ENCODE peak calls at places on chromosomes 16 and 17, in four cellular contexts. I, B, D and O are unnamed samples.

GRCh38 chr17:77010667-77011066 is 130.1 kb upstream of the SEC14L1 start:
- DNase-seq in I (no peak), B (no peak), D (no peak), O (no peak)

GRCh38 chr17:27627514-27627913 is 3.5 kb upstream of the LGALS9 start:
- DNase-seq in I (no peak), B (no peak), D (no peak), O (no peak)

GRCh38 chr16:69253796-69254426 is 57.2 kb upstream of the VPS4A start:
- DNase-seq in I (no peak), B (no peak), D (no peak), O (no peak)

GRCh38 chr17:59842901-59843652 is 49.7 kb downstream of the TUBD1 start:
- DNase-seq in I (no peak), B (peak; percentile 80), D (peak; percentile 33), O (no peak)

GRCh38 chr16:1261131-1261917 is 5.5 kb downstream of the TPSD1 start:
- DNase-seq in I (no peak), B (no peak), D (no peak), O (no peak)

GRCh38 chr16:10575506-10576130 is 4.8 kb downstream of the EMP2 start:
- DNase-seq in I (no peak), B (no peak), D (no peak), O (no peak)

GRCh38 chr17:61251939-61252865 is 147.4 kb upstream of the TBX2 start:
- DNase-seq in I (peak; percentile 97), B (no peak), D (no peak), O (no peak)

GRCh38 chr17:75067856-75068255 is 19.9 kb upstream of the SLC16A5 start:
- DNase-seq in I (peak; percentile 57), B (no peak), D (no peak), O (no peak)

GRCh38 chr17:75878174-75878998 is at the start of gene TRIM47:
- DNase-seq in I (no peak), B (no peak), D (peak; percentile 82), O (no peak)

GRCh38 chr17:60863892-60864673 is 186.4 kb downstream of the BCAS3 start:
- DNase-seq in I (peak; percentile 31), B (no peak), D (no peak), O (no peak)

GRCh38 chr17:56653877-56654276 is 60.4 kb downstream of the NOG start:
- DNase-seq in I (peak; percentile 65), B (peak; percentile 26), D (peak; percentile 15), O (no peak)

GRCh38 chr16:68408428-68408827 is 39.9 kb downstream of the SMPD3 start:
- DNase-seq in I (no peak), B (no peak), D (no peak), O (no peak)

GRCh38 chr17:64162575-64162974 is 32.6 kb upstream of the ERN1 start:
- DNase-seq in I (no peak), B (no peak), D (no peak), O (no peak)

GRCh38 chr17:55609737-55610201 is 98.5 kb upstream of the SMIM36 start:
- DNase-seq in I (no peak), B (no peak), D (no peak), O (no peak)

GRCh38 chr16:52597073-52597771 is 50.3 kb upstream of the TOX3 start:
- DNase-seq in I (no peak), B (no peak), D (no peak), O (no peak)

GRCh38 chr17:58516644-58517377 is 2.4 kb upstream of the MTMR4 start:
- DNase-seq in I (no peak), B (no peak), D (no peak), O (no peak)

GRCh38 chr16:89024546-89024945 is 47.5 kb upstream of the CBFA2T3 start:
- DNase-seq in I (no peak), B (no peak), D (no peak), O (no peak)

GRCh38 chr17:73528679-73529078 is 115.6 kb downstream of the SDK2 start:
- DNase-seq in I (no peak), B (no peak), D (no peak), O (no peak)

GRCh38 chr17:67212716-67213417 is 32.1 kb downstream of the HELZ start:
- DNase-seq in I (peak; percentile 60), B (no peak), D (no peak), O (no peak)

GRCh38 chr17:28038802-28039600 is 3.5 kb upstream of the NLK start:
- DNase-seq in I (no peak), B (no peak), D (no peak), O (no peak)

GRCh38 chr17:19549746-19550623 is 16.3 kb downstream of the SLC47A1 start:
- DNase-seq in I (no peak), B (no peak), D (no peak), O (no peak)

GRCh38 chr17:68775338-68775737 is 174.2 kb upstream of the FAM20A start:
- DNase-seq in I (no peak), B (no peak), D (no peak), O (no peak)

GRCh38 chr17:63452979-63453551 is 7.0 kb upstream of the CYB561 start:
- DNase-seq in I (no peak), B (no peak), D (no peak), O (no peak)

GRCh38 chr17:82848022-82848592 is 8.3 kb upstream of the ZNF750 start:
- DNase-seq in I (no peak), B (no peak), D (no peak), O (no peak)

GRCh38 chr17:560379-560935 is 154.2 kb downstream of the VPS53 start:
- DNase-seq in I (no peak), B (no peak), D (no peak), O (no peak)

GRCh38 chr17:82767041-82767754 is 15.3 kb downstream of the TBCD start:
- DNase-seq in I (peak; percentile 68), B (no peak), D (peak; percentile 58), O (no peak)

GRCh38 chr17:72654746-72655145 is 437.7 kb downstream of the SLC39A11 start:
- DNase-seq in I (no peak), B (no peak), D (no peak), O (no peak)

GRCh38 chr17:39209317-39210092 is 9.4 kb downstream of the RPL19 start:
- DNase-seq in I (peak; percentile 37), B (no peak), D (peak; percentile 6), O (no peak)

GRCh38 chr16:64858076-64858475 is 263.8 kb downstream of the CDH11 start:
- DNase-seq in I (no peak), B (no peak), D (no peak), O (no peak)

GRCh38 chr17:12627776-12628491 is 37.8 kb upstream of the MYOCD start:
- DNase-seq in I (no peak), B (no peak), D (no peak), O (no peak)

GRCh38 chr16:4733211-4733742 is 794 bp downstream of the ANKS3 start:
- DNase-seq in I (no peak), B (no peak), D (no peak), O (no peak)

GRCh38 chr17:74519951-74520553 is 11.2 kb downstream of the CD300LB start:
- DNase-seq in I (peak; percentile 95), B (no peak), D (no peak), O (no peak)

DNA sequence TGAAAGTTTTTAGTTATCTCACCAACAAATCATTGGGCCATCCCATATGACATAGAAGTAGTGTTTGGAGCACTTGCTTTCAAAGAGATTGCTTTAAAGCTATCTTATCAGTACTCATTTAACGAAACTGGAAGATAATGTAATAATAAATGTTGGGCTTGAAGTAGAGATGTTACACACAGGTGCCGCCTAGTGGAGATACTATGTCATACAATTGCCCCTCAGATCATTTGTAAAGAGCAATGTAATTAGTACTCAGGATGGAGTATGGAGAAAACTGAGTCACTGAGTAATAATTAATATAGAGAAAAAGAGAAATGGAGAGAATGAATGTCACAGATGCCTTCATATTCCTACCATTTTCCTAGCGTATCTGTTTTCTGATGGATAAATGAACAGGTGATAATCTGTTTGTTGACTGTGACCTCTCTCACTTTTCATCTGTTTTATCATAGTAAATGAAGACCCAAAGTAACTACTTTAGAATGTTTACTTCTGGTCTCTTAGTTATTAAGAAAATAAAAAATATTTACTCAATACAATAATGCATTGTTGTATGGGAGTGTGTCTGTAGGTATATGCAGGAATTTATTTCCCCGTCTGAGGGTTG is 80.4 kb downstream of the EFCAB5 start:
- DNase-seq in I (peak; percentile 51), B (no peak), D (peak; percentile 49), O (peak; percentile 10)
- TF ChIP-seq SPI1 in I (no peak), B (no peak), D (no peak), O (no peak)

DNA sequence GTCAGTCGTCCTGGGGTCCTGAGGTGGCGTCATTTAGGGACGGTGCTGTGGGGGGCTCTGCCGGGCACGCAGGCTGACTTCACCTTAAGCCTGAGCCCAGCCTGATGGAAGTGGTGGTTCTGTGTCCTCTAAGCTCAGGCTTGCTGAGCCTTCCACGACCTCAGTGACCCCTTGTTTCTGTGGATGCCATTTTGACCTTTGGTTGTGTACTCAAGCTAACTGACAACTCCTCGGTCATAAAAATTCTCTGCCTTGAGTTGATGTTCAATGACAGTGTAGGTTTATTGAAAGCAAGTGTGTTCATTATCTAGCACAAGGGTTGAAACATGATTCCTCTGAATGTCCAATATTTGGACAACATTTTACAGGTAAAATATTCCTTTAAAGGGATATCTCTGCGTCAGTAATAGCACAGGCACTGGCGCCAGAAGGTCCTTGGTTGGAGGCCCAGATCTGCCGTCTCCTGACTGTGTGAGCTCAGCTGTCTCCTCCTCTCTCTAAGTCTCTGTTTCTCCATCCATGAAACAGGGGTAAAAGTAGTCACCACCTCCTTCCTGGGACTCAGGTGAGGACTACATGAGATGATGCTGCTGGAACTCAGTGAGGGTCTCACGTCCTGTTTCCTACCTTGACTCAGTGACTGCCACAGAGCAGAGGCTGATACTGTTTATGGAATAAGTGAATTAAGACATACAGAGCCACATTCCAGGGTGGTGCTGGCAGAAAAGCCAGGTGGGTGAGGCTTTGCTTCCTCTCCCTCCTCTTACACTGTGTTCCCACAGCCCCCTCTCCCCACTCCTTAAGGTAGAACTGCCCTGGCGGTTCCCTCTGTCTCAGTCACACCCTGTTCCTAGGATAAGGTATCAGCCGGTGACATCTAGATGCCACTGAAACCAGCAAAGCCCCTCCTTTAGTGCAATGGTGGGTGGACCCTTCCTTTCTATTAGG is 75.7 kb downstream of the IRF8 start:
- DNase-seq in I (no peak), B (no peak), D (no peak), O (no peak)
- TF ChIP-seq POLR2AphosphoS5 in I (no peak), B (no peak), D (no peak), O (no peak)

GRCh38 chr17:42341568-42341967 is 46.7 kb downstream of the STAT3 start:
- DNase-seq in I (no peak), B (no peak), D (no peak), O (no peak)

GRCh38 chr17:42339221-42339620 is 49.0 kb downstream of the STAT3 start:
- DNase-seq in I (no peak), B (no peak), D (no peak), O (no peak)

GRCh38 chr17:42334667-42335066 is 46.4 kb downstream of the STAT5A start:
- DNase-seq in I (no peak), B (no peak), D (no peak), O (no peak)

GRCh38 chr17:42340691-42341127 is 47.5 kb downstream of the STAT3 start:
- DNase-seq in I (no peak), B (no peak), D (no peak), O (no peak)

GRCh38 chr17:42337442-42337841 is 49.1 kb downstream of the STAT5A start:
- DNase-seq in I (peak; percentile 91), B (peak; percentile 94), D (no peak), O (no peak)
- TF ChIP-seq SPI1 in I (peak; percentile 73), B (peak; percentile 80), D (no peak), O (peak; percentile 40)

GRCh38 chr17:44258811-44259351 is 9.1 kb downstream of the SLC4A1 start:
- DNase-seq in I (no peak), B (no peak), D (no peak), O (no peak)
- TF ChIP-seq POLR2AphosphoS5 in I (no peak), B (no peak), D (no peak), O (no peak)